ENCODE peak calls at places on chromosome 2, in four cellular contexts. One of them, this sample, is unnamed.

GRCh38 chr2:37378411-37378810 is 34.0 kb downstream of the QPCT start:
- DNase-seq in NB4: no peak
- DNase-seq in endothelial cell of umbilical vein: no peak
- DNase-seq in HepG2: peak
- DNase-seq in this sample: peak

GRCh38 chr2:101734511-101735165 is 37.1 kb downstream of the MAP4K4 start:
- DNase-seq in endothelial cell of umbilical vein: no peak
- DNase-seq in HepG2: no peak
- DNase-seq in NB4: no peak
- DNase-seq in this sample: no peak

GRCh38 chr2:233976690-233977294 is 59.6 kb downstream of the TRPM8 start:
- DNase-seq in NB4: peak
- DNase-seq in endothelial cell of umbilical vein: peak
- DNase-seq in HepG2: peak
- DNase-seq in this sample: peak

GRCh38 chr2:79101024-79101423 is 13.2 kb upstream of the REG1B start:
- DNase-seq in endothelial cell of umbilical vein: no peak
- DNase-seq in NB4: no peak
- DNase-seq in HepG2: no peak
- DNase-seq in this sample: no peak

GRCh38 chr2:240095556-240096523 is 40.3 kb downstream of the COPS9 start:
- DNase-seq in NB4: no peak
- DNase-seq in HepG2: no peak
- DNase-seq in endothelial cell of umbilical vein: no peak
- DNase-seq in this sample: no peak

GRCh38 chr2:85925216-85925671 is 36.5 kb upstream of the ST3GAL5 start:
- DNase-seq in endothelial cell of umbilical vein: no peak
- DNase-seq in HepG2: no peak
- DNase-seq in NB4: no peak
- DNase-seq in this sample: no peak

GRCh38 chr2:64562148-64562784 is 38.1 kb downstream of the AFTPH start:
- DNase-seq in endothelial cell of umbilical vein: peak
- DNase-seq in NB4: peak
- DNase-seq in HepG2: peak
- DNase-seq in this sample: peak

GRCh38 chr2:214378455-214379103 is 32.3 kb upstream of the VWC2L start:
- DNase-seq in endothelial cell of umbilical vein: no peak
- DNase-seq in HepG2: no peak
- DNase-seq in NB4: no peak
- DNase-seq in this sample: no peak

GRCh38 chr2:233369462-233369861 is 15.2 kb downstream of the DGKD start:
- DNase-seq in NB4: no peak
- DNase-seq in endothelial cell of umbilical vein: no peak
- DNase-seq in HepG2: no peak
- DNase-seq in this sample: no peak

GRCh38 chr2:233331536-233331935 is 22.8 kb upstream of the DGKD start:
- DNase-seq in NB4: peak
- DNase-seq in endothelial cell of umbilical vein: no peak
- DNase-seq in HepG2: no peak
- DNase-seq in this sample: no peak

GRCh38 chr2:15408759-15409158 is 152.4 kb downstream of the NBAS start:
- DNase-seq in endothelial cell of umbilical vein: no peak
- DNase-seq in HepG2: no peak
- DNase-seq in NB4: no peak
- DNase-seq in this sample: no peak

GRCh38 chr2:70616168-70616694 is 62.6 kb upstream of the TGFA start:
- DNase-seq in NB4: no peak
- DNase-seq in HepG2: no peak
- DNase-seq in endothelial cell of umbilical vein: no peak
- DNase-seq in this sample: no peak

GRCh38 chr2:233982421-233983121 is 65.4 kb downstream of the TRPM8 start:
- DNase-seq in NB4: no peak
- DNase-seq in HepG2: peak
- DNase-seq in endothelial cell of umbilical vein: no peak
- DNase-seq in this sample: no peak

GRCh38 chr2:207448006-207448405 is 81.8 kb upstream of the CREB1 start:
- DNase-seq in NB4: no peak
- DNase-seq in endothelial cell of umbilical vein: no peak
- DNase-seq in HepG2: no peak
- DNase-seq in this sample: no peak

GRCh38 chr2:8198776-8199382 is 483.0 kb upstream of the ID2 start:
- DNase-seq in HepG2: no peak
- DNase-seq in NB4: no peak
- DNase-seq in endothelial cell of umbilical vein: no peak
- DNase-seq in this sample: no peak

GRCh38 chr2:134118279-134119116 is 135.4 kb upstream of the MGAT5 start:
- DNase-seq in HepG2: peak
- DNase-seq in endothelial cell of umbilical vein: peak
- DNase-seq in NB4: peak
- DNase-seq in this sample: peak

GRCh38 chr2:182949572-182950189 is 83.2 kb upstream of the FRZB start:
- DNase-seq in endothelial cell of umbilical vein: peak
- DNase-seq in HepG2: no peak
- DNase-seq in NB4: peak
- DNase-seq in this sample: no peak

GRCh38 chr2:50525423-50525822 is 506.5 kb downstream of the NRXN1 start:
- DNase-seq in endothelial cell of umbilical vein: no peak
- DNase-seq in NB4: no peak
- DNase-seq in HepG2: no peak
- DNase-seq in this sample: no peak
- TF ChIP-seq MAX in endothelial cell of umbilical vein: no peak
- TF ChIP-seq MAX in NB4: no peak
- TF ChIP-seq MAX in HepG2: no peak
- TF ChIP-seq MAX in this sample: no peak

GRCh38 chr2:212284166-212284565 is 254.4 kb downstream of the ERBB4 start:
- DNase-seq in HepG2: no peak
- DNase-seq in endothelial cell of umbilical vein: no peak
- DNase-seq in NB4: no peak
- DNase-seq in this sample: no peak
- TF ChIP-seq MAX in HepG2: no peak
- TF ChIP-seq MAX in endothelial cell of umbilical vein: no peak
- TF ChIP-seq MAX in NB4: no peak
- TF ChIP-seq MAX in this sample: no peak

GRCh38 chr2:18384242-18384641 is 176.2 kb downstream of the RDH14 start:
- DNase-seq in endothelial cell of umbilical vein: no peak
- DNase-seq in HepG2: no peak
- DNase-seq in NB4: no peak
- DNase-seq in this sample: no peak
- TF ChIP-seq MAX in endothelial cell of umbilical vein: no peak
- TF ChIP-seq MAX in HepG2: no peak
- TF ChIP-seq MAX in NB4: no peak
- TF ChIP-seq MAX in this sample: no peak

DNA sequence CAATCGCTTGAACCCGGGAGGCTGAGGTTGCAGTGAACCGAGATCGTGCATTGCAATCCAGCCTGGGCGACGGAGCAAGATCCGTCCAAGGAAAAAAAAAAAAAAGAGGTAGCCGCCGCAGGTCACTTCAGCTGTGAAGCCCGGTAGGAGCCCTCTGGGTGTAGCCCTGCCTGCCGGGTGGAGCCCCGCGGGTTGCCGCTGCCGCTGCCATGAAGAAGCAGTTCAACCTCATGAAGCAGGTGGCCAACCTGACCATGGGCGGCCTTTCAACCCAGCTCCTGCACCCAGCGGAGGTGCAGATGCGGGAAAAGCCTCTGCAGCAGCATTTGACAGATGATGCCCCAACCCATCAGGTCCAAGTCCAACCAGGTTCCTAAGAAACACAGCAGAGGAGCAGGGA is 219.5 kb upstream of the SLC39A10 start:
- DNase-seq in NB4: no peak
- DNase-seq in endothelial cell of umbilical vein: no peak
- DNase-seq in HepG2: no peak
- DNase-seq in this sample: no peak
- TF ChIP-seq MAX in NB4: no peak
- TF ChIP-seq MAX in endothelial cell of umbilical vein: no peak
- TF ChIP-seq MAX in HepG2: no peak
- TF ChIP-seq MAX in this sample: no peak

GRCh38 chr2:72134997-72135800 is 12.5 kb downstream of the CYP26B1 start:
- DNase-seq in NB4: no peak
- DNase-seq in HepG2: no peak
- DNase-seq in endothelial cell of umbilical vein: no peak
- DNase-seq in this sample: no peak
- TF ChIP-seq MAX in NB4: no peak
- TF ChIP-seq MAX in HepG2: no peak
- TF ChIP-seq MAX in endothelial cell of umbilical vein: no peak
- TF ChIP-seq MAX in this sample: no peak

DNA sequence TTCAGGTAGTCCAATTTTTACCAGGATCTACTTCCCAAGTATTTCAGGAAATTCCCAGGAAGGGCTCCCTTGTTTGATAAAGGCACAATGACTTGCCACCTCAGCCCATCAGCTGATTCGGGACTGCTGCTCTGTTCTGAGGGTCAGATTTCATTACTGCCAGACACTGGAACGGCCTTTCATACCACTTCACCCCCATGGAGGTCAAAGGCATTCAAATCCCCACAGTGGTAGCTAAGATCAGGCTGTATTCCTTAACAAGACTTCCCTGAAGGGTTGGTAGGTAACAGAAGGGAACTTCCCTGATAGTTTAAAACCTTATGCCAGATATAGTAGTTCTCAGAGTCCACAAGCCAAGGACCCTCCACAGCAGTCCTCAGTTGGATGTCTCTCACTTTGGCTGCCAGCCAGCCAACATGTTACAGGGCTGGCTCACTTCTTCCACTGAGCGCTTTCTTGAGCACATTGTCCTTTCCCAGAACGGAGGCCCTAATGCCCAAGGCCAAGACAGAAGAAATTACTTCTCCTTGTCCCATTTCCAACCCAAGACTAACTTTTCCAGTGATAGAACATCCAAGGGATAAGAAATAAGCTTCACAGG is 39.9 kb upstream of the GLS start:
- DNase-seq in HepG2: no peak
- DNase-seq in NB4: no peak
- DNase-seq in endothelial cell of umbilical vein: peak
- DNase-seq in this sample: no peak
- TF ChIP-seq MAX in HepG2: no peak
- TF ChIP-seq MAX in NB4: no peak
- TF ChIP-seq MAX in endothelial cell of umbilical vein: no peak
- TF ChIP-seq MAX in this sample: no peak

GRCh38 chr2:136006658-136007057 is 21.2 kb upstream of the DARS1 start:
- DNase-seq in HepG2: no peak
- DNase-seq in NB4: no peak
- DNase-seq in endothelial cell of umbilical vein: no peak
- DNase-seq in this sample: no peak

GRCh38 chr2:136001147-136001546 is 15.7 kb upstream of the DARS1 start:
- DNase-seq in endothelial cell of umbilical vein: no peak
- DNase-seq in HepG2: no peak
- DNase-seq in NB4: no peak
- DNase-seq in this sample: no peak

GRCh38 chr2:136008205-136008865 is 22.9 kb upstream of the DARS1 start:
- DNase-seq in endothelial cell of umbilical vein: no peak
- DNase-seq in HepG2: no peak
- DNase-seq in NB4: peak
- DNase-seq in this sample: no peak

GRCh38 chr2:136004920-136005319 is 19.5 kb upstream of the DARS1 start:
- DNase-seq in NB4: no peak
- DNase-seq in endothelial cell of umbilical vein: no peak
- DNase-seq in HepG2: no peak
- DNase-seq in this sample: no peak

GRCh38 chr2:136005462-136006205 is 20.2 kb upstream of the DARS1 start:
- DNase-seq in NB4: no peak
- DNase-seq in endothelial cell of umbilical vein: no peak
- DNase-seq in HepG2: no peak
- DNase-seq in this sample: no peak
- TF ChIP-seq MAX in NB4: no peak
- TF ChIP-seq MAX in endothelial cell of umbilical vein: no peak
- TF ChIP-seq MAX in HepG2: no peak
- TF ChIP-seq MAX in this sample: no peak

GRCh38 chr2:19846030-19846429 is 55.8 kb downstream of the TTC32 start:
- DNase-seq in HepG2: no peak
- DNase-seq in NB4: no peak
- DNase-seq in endothelial cell of umbilical vein: no peak
- DNase-seq in this sample: no peak
- TF ChIP-seq MAX in HepG2: no peak
- TF ChIP-seq MAX in NB4: no peak
- TF ChIP-seq MAX in endothelial cell of umbilical vein: no peak
- TF ChIP-seq MAX in this sample: no peak

GRCh38 chr2:43524180-43524965 is 71.5 kb downstream of the THADA start:
- DNase-seq in NB4: no peak
- DNase-seq in HepG2: no peak
- DNase-seq in endothelial cell of umbilical vein: peak
- DNase-seq in this sample: no peak

GRCh38 chr2:43519711-43520221 is 76.1 kb downstream of the THADA start:
- DNase-seq in NB4: peak
- DNase-seq in HepG2: no peak
- DNase-seq in endothelial cell of umbilical vein: peak
- DNase-seq in this sample: no peak

GRCh38 chr2:43520919-43521318 is 74.9 kb downstream of the THADA start:
- DNase-seq in endothelial cell of umbilical vein: no peak
- DNase-seq in NB4: no peak
- DNase-seq in HepG2: no peak
- DNase-seq in this sample: no peak

GRCh38 chr2:43522177-43522576 is 73.7 kb downstream of the THADA start:
- DNase-seq in HepG2: no peak
- DNase-seq in endothelial cell of umbilical vein: no peak
- DNase-seq in NB4: no peak
- DNase-seq in this sample: no peak

DNA sequence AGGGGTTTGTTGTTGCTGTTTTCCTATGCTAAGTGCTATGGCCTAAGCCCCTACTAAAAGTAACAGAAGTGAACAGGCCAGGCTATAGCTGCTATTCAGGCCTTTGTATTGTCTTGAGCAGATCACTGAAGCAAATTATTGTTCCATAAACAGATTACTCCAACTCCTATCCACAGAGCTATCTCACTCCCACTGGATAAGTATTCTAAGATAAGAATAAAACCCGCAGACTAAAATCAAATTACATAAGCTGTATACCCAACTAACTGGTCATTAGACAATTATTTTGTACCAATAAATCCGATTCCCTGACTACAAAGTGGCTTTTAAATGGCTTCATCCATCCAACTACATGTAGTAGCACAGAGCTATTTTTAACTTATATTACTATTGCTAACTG is 74.3 kb downstream of the THADA start:
- DNase-seq in endothelial cell of umbilical vein: no peak
- DNase-seq in HepG2: no peak
- DNase-seq in NB4: no peak
- DNase-seq in this sample: no peak
- TF ChIP-seq MAX in endothelial cell of umbilical vein: no peak
- TF ChIP-seq MAX in HepG2: no peak
- TF ChIP-seq MAX in NB4: no peak
- TF ChIP-seq MAX in this sample: no peak

GRCh38 chr2:231489990-231490389 is 25.7 kb upstream of the NCL start:
- DNase-seq in HepG2: no peak
- DNase-seq in NB4: peak
- DNase-seq in endothelial cell of umbilical vein: no peak
- DNase-seq in this sample: no peak
- TF ChIP-seq MAX in HepG2: no peak
- TF ChIP-seq MAX in NB4: no peak
- TF ChIP-seq MAX in endothelial cell of umbilical vein: no peak
- TF ChIP-seq MAX in this sample: no peak